ENCODE peak calls at places on chromosomes 7 and 10, in four cellular contexts. One of them, this sample, is unnamed.

GRCh38 chr7:63876707-63877322 is 121.8 kb upstream of the ZNF722 start:
- DNase-seq in kidney tubule cell: no peak
- DNase-seq in ELR: no peak
- DNase-seq in hypothalamus: no peak
- DNase-seq in this sample: no peak

GRCh38 chr10:15374156-15374555 is 3.1 kb upstream of the FAM171A1 start:
- DNase-seq in kidney tubule cell: no peak
- DNase-seq in hypothalamus: no peak
- DNase-seq in ELR: no peak
- DNase-seq in this sample: no peak

GRCh38 chr10:131855396-131855762 is 45.4 kb upstream of the PPP2R2D start:
- DNase-seq in ELR: no peak
- DNase-seq in kidney tubule cell: no peak
- DNase-seq in hypothalamus: no peak
- DNase-seq in this sample: no peak

GRCh38 chr7:134184767-134185166 is 57.6 kb downstream of the LRGUK start:
- DNase-seq in kidney tubule cell: no peak
- DNase-seq in hypothalamus: no peak
- DNase-seq in ELR: peak
- DNase-seq in this sample: no peak

GRCh38 chr7:43649755-43650274 is 66.9 kb downstream of the STK17A start:
- DNase-seq in hypothalamus: no peak
- DNase-seq in ELR: peak
- DNase-seq in kidney tubule cell: peak
- DNase-seq in this sample: no peak

GRCh38 chr7:130489140-130489967 is 2.5 kb upstream of the MEST start:
- DNase-seq in ELR: peak
- DNase-seq in kidney tubule cell: peak
- DNase-seq in hypothalamus: no peak
- DNase-seq in this sample: peak

GRCh38 chr7:151660141-151660540 is 140.4 kb upstream of the RHEB start:
- DNase-seq in hypothalamus: no peak
- DNase-seq in ELR: peak
- DNase-seq in kidney tubule cell: peak
- DNase-seq in this sample: no peak

GRCh38 chr10:90779573-90779972 is 78.3 kb downstream of the HTR7 start:
- DNase-seq in hypothalamus: no peak
- DNase-seq in kidney tubule cell: no peak
- DNase-seq in ELR: peak
- DNase-seq in this sample: no peak

GRCh38 chr10:52442576-52442975 is 128.5 kb downstream of the DKK1 start:
- DNase-seq in ELR: peak
- DNase-seq in kidney tubule cell: peak
- DNase-seq in hypothalamus: no peak
- DNase-seq in this sample: no peak

GRCh38 chr7:3949226-3949625 is 648.2 kb downstream of the SDK1 start:
- DNase-seq in ELR: no peak
- DNase-seq in kidney tubule cell: no peak
- DNase-seq in hypothalamus: no peak
- DNase-seq in this sample: peak

GRCh38 chr10:29470355-29470705 is 164.4 kb downstream of the SVIL start:
- DNase-seq in kidney tubule cell: peak
- DNase-seq in hypothalamus: no peak
- DNase-seq in ELR: peak
- DNase-seq in this sample: no peak

GRCh38 chr10:33209777-33210176 is 124.7 kb downstream of the NRP1 start:
- DNase-seq in ELR: no peak
- DNase-seq in kidney tubule cell: no peak
- DNase-seq in hypothalamus: no peak
- DNase-seq in this sample: no peak

GRCh38 chr7:97859606-97860204 is 12.5 kb downstream of the ASNS start:
- DNase-seq in hypothalamus: no peak
- DNase-seq in ELR: peak
- DNase-seq in kidney tubule cell: peak
- DNase-seq in this sample: no peak

GRCh38 chr7:30057741-30058140 is 29.5 kb downstream of the PLEKHA8 start:
- DNase-seq in ELR: peak
- DNase-seq in kidney tubule cell: no peak
- DNase-seq in hypothalamus: no peak
- DNase-seq in this sample: no peak

GRCh38 chr10:100267237-100268104 is at the start of gene CWF19L1:
- DNase-seq in ELR: peak
- DNase-seq in hypothalamus: peak
- DNase-seq in kidney tubule cell: peak
- DNase-seq in this sample: peak

GRCh38 chr10:32445036-32445435 is 904 bp upstream of the CCDC7 start:
- DNase-seq in kidney tubule cell: no peak
- DNase-seq in ELR: peak
- DNase-seq in hypothalamus: no peak
- DNase-seq in this sample: no peak

GRCh38 chr10:91652364-91652763 is 19.5 kb upstream of the PPP1R3C start:
- DNase-seq in kidney tubule cell: peak
- DNase-seq in ELR: peak
- DNase-seq in hypothalamus: no peak
- DNase-seq in this sample: no peak

GRCh38 chr7:30065746-30066145 is 37.5 kb downstream of the PLEKHA8 start:
- DNase-seq in kidney tubule cell: no peak
- DNase-seq in hypothalamus: no peak
- DNase-seq in ELR: no peak
- DNase-seq in this sample: no peak

GRCh38 chr10:77737608-77738007 is 100.0 kb upstream of the KCNMA1 start:
- DNase-seq in kidney tubule cell: peak
- DNase-seq in ELR: peak
- DNase-seq in hypothalamus: no peak
- DNase-seq in this sample: no peak

GRCh38 chr10:35640951-35641429 is 1.1 kb downstream of the FZD8 start:
- DNase-seq in kidney tubule cell: peak
- DNase-seq in hypothalamus: peak
- DNase-seq in ELR: peak
- DNase-seq in this sample: no peak

GRCh38 chr7:7177044-7177517 is 5.3 kb upstream of the C1GALT1 start:
- DNase-seq in kidney tubule cell: peak
- DNase-seq in ELR: peak
- DNase-seq in hypothalamus: no peak
- DNase-seq in this sample: no peak

GRCh38 chr10:91159254-91159783 is 61.1 kb upstream of the PCGF5 start:
- DNase-seq in hypothalamus: no peak
- DNase-seq in kidney tubule cell: no peak
- DNase-seq in ELR: no peak
- DNase-seq in this sample: no peak

GRCh38 chr7:1122832-1123501 is 35.1 kb downstream of the GPER1 start:
- DNase-seq in kidney tubule cell: no peak
- DNase-seq in hypothalamus: no peak
- DNase-seq in ELR: no peak
- DNase-seq in this sample: no peak

GRCh38 chr7:4809091-4809591 is 33.7 kb downstream of the AP5Z1 start:
- DNase-seq in ELR: no peak
- DNase-seq in hypothalamus: peak
- DNase-seq in kidney tubule cell: no peak
- DNase-seq in this sample: no peak

GRCh38 chr7:52100-52499 is 140.3 kb upstream of the FAM20C start:
- DNase-seq in hypothalamus: no peak
- DNase-seq in kidney tubule cell: no peak
- DNase-seq in ELR: no peak
- DNase-seq in this sample: no peak